ENCODE peak calls at places on chromosomes 11 and 22, in four cellular contexts. Z is fibroblast of villous mesenchyme, M is BE2C, F is left lung. J is an unnamed sample.

GRCh38 chr11:74647404-74647803 is 55.0 kb downstream of the POLD3 start:
- DNase-seq in Z (no peak), M (no peak), F (no peak), J (peak; percentile 66)

GRCh38 chr22:22833488-22833887 is 54.1 kb upstream of the IGLL5 start:
- DNase-seq in Z (no peak), M (no peak), F (no peak), J (no peak)

GRCh38 chr11:29578806-29579205 is 438.0 kb downstream of the KCNA4 start:
- DNase-seq in Z (no peak), M (no peak), F (no peak), J (no peak)

GRCh38 chr22:34236527-34236926 is 316.3 kb upstream of the LARGE1 start:
- DNase-seq in Z (no peak), M (no peak), F (no peak), J (no peak)

GRCh38 chr11:98069861-98070260 is 950.9 kb upstream of the CNTN5 start:
- DNase-seq in Z (peak; percentile 42), M (no peak), F (no peak), J (no peak)

GRCh38 chr22:40408718-40409612 is 38.6 kb downstream of the SGSM3 start:
- DNase-seq in Z (no peak), M (no peak), F (no peak), J (no peak)

GRCh38 chr11:62104816-62105610 is 18.8 kb upstream of the INCENP start:
- DNase-seq in Z (peak; percentile 92), M (no peak), F (no peak), J (peak; percentile 86)

GRCh38 chr11:40186401-40187091 is 1272.9 kb downstream of the LRRC4C start:
- DNase-seq in Z (no peak), M (peak; percentile 31), F (no peak), J (no peak)

GRCh38 chr11:80109031-80109430 is 668.2 kb upstream of the TENM4 start:
- DNase-seq in Z (no peak), M (no peak), F (no peak), J (no peak)

GRCh38 chr22:25076281-25076680 is 123.4 kb upstream of the CRYBB3 start:
- DNase-seq in Z (no peak), M (no peak), F (no peak), J (no peak)

GRCh38 chr11:15216678-15217077 is 102.0 kb downstream of the INSC start:
- DNase-seq in Z (no peak), M (no peak), F (no peak), J (no peak)

GRCh38 chr11:64864473-64865285 is 13.7 kb downstream of the EHD1 start:
- DNase-seq in Z (peak; percentile 94), M (no peak), F (peak; percentile 85), J (peak; percentile 94)

GRCh38 chr11:73463359-73463758 is 87.2 kb downstream of the RELT start:
- DNase-seq in Z (peak; percentile 36), M (no peak), F (no peak), J (peak; percentile 71)

GRCh38 chr22:20526628-20527355 is 19.4 kb downstream of the MED15 start:
- DNase-seq in Z (peak; percentile 94), M (no peak), F (no peak), J (peak; percentile 77)

GRCh38 chr11:134517621-134518293 is 105.7 kb upstream of the B3GAT1 start:
- DNase-seq in Z (no peak), M (peak; percentile 10), F (peak; percentile 8), J (no peak)

GRCh38 chr11:66747480-66747879 is 18.5 kb upstream of the SPTBN2 start:
- DNase-seq in Z (no peak), M (no peak), F (no peak), J (no peak)

GRCh38 chr22:25062378-25063095 is 110.0 kb downstream of the KIAA1671 start:
- DNase-seq in Z (no peak), M (no peak), F (no peak), J (no peak)

GRCh38 chr22:36104988-36105387 is 55.6 kb downstream of the APOL3 start:
- DNase-seq in Z (peak; percentile 12), M (no peak), F (no peak), J (no peak)

GRCh38 chr11:113595810-113596594 is 110.1 kb downstream of the TMPRSS5 start:
- DNase-seq in Z (no peak), M (no peak), F (no peak), J (no peak)
- H3K4me3 ChIP-seq in Z (no peak overlapping the region), M (no peak overlapping the region), F (no peak overlapping the region), J (no peak overlapping the region)

DNA sequence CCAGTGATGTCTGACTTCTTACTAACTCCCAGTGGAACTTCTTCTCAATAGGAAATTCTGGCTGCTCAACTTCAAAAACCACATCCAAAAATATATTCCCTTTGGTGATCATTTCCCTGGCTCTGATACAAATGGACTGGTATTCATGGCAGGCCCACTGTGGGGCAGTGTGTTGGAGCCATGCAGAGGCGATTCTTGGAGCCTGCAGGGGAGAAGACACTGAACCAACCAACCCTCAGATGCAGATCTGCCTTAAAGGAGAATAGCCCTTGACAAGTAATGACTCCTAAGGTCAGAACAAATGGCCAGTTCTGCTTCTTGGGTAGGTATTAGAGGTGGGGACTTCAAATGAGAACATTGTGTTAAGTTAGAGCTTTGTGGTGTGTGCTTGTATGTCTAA is 12.2 kb downstream of the OR4D9 start:
- DNase-seq in Z (no peak), M (no peak), F (no peak), J (no peak)
- TF ChIP-seq CTCF in Z (no peak), M (no peak), F (no peak), J (no peak)

GRCh38 chr11:125953401-125953935 is 7.6 kb downstream of the VSIG10L2 start:
- DNase-seq in Z (no peak), M (no peak), F (peak; percentile 66), J (no peak)

GRCh38 chr11:125951731-125952130 is 5.9 kb downstream of the VSIG10L2 start:
- DNase-seq in Z (no peak), M (peak; percentile 53), F (peak; percentile 68), J (no peak)

GRCh38 chr11:125954123-125954944 is 8.5 kb downstream of the VSIG10L2 start:
- DNase-seq in Z (no peak), M (no peak), F (peak; percentile 69), J (no peak)

GRCh38 chr11:125952559-125952958 is 6.7 kb downstream of the VSIG10L2 start:
- DNase-seq in Z (no peak), M (no peak), F (no peak), J (no peak)

DNA sequence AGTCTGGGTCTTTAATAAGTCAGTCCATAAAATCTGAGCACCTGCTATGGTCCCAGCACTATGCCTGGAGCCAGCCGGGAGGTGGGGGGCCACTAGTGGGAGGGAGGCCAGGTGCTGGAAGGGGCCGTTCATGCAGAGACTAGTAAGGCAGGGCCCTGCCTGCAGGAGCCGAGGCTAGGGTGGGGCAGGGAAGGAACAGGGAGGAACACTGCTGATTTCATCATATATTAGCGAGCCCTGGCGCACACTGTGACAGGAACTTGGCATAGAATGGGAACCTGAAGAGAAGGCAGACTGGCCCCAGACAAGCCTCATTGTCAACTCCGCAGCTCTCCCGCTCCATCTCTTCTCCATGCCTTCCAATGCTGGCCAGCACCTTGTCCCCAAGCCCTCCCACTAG is 7.1 kb downstream of the VSIG10L2 start:
- DNase-seq in Z (no peak), M (peak; percentile 75), F (peak; percentile 79), J (no peak)
- H3K4me3 ChIP-seq in Z (no peak overlapping the region), M (no peak overlapping the region), F (no peak overlapping the region), J (no peak overlapping the region)

GRCh38 chr22:32822188-32822877 is 20.8 kb downstream of the TIMP3 start:
- DNase-seq in Z (no peak), M (no peak), F (no peak), J (no peak)

GRCh38 chr22:32824531-32825315 is 23.2 kb downstream of the TIMP3 start:
- DNase-seq in Z (no peak), M (no peak), F (no peak), J (no peak)

GRCh38 chr22:32826537-32826936 is 25.0 kb downstream of the TIMP3 start:
- DNase-seq in Z (no peak), M (no peak), F (no peak), J (no peak)

GRCh38 chr22:32820131-32820882 is 18.8 kb downstream of the TIMP3 start:
- DNase-seq in Z (no peak), M (no peak), F (no peak), J (no peak)

DNA sequence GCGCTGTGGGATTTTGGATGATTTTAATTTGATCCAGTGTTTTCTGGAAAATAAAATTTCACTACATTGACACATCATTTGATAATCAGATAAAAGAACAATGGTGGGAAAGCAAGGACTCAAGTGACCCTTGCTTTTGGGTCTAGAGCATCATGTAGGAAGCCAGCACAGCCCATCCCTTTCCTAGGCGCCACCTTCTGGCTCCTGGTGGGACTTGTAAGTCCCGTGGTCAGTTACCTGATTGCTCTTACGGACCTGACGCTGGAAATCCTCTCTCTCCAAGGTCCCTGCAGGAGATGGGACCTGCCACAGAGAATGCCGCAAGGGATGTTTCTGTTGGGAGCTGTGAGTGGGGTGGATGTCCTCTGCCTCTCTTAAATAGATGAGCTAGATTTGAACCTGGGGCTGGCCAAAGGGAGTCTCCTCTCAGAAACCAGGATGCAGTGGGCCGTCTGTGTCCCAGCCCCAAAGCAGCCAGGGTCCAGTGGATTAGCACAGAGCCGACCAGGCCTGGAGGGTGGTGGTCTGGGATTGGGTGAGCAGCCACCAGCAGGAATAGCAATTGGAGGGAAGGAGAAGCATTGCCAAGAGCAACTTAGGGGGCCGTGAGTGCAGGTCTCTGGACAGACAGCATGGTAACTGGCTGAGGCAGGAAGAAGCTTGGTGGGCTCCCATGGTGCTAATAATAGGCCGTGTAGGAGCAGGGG is 21.7 kb downstream of the TIMP3 start:
- DNase-seq in Z (no peak), M (peak; percentile 54), F (no peak), J (no peak)
- TF ChIP-seq CTCF in Z (peak; percentile 54), M (peak; percentile 65), F (peak; percentile 29), J (peak; percentile 48)

GRCh38 chr22:44046485-44047141 is 22.5 kb downstream of the PARVB start:
- DNase-seq in Z (no peak), M (no peak), F (peak; percentile 37), J (no peak)

GRCh38 chr22:44050766-44051747 is 27.0 kb downstream of the PARVB start:
- DNase-seq in Z (no peak), M (no peak), F (peak; percentile 45), J (no peak)

GRCh38 chr22:44049369-44050231 is 25.5 kb downstream of the PARVB start:
- DNase-seq in Z (no peak), M (peak; percentile 40), F (peak; percentile 54), J (no peak)

GRCh38 chr22:44045171-44045570 is 21.1 kb downstream of the PARVB start:
- DNase-seq in Z (no peak), M (no peak), F (no peak), J (peak; percentile 52)

DNA sequence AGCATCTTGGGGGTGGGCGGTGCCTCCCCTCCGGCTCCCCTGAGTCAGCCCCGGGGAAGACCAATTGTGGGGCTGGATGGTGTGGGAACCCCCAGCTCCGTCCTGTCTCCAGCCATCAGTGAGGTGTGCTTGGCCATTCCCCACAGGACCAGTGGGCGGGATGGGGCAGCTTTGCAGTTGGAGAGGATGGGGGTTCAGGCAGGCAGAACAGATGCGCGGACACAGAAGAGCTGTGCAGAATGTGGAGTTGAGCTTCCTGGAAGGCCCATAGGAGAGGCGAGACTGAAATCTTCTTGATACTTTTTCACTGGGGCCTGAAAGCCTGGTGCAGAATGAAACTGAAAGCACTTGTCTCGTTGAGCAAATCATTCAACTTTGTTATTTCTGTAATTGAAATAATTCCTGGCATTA is 23.8 kb downstream of the PARVB start:
- DNase-seq in Z (no peak), M (no peak), F (peak; percentile 37), J (peak; percentile 16)
- H3K4me3 ChIP-seq in Z (no peak overlapping the region), M (no peak overlapping the region), F (no peak overlapping the region), J (peak overlapping the region; percentile 39)

J was measured in AG10803.